ENCODE peak calls at places on chromosomes 13 and 19, in seven cellular contexts. K is psoas muscle; Q is adipocyte; L is activated CD4-positive, alpha-beta T cell treated with anti-CD3 and anti-CD28 coated beads, Interleukin-2, amount 50 U/mL, for 24 hours; F is G401; W is RCC 7860; J is hypothalamus. N is an unnamed sample.

GRCh38 chr13:51520524-51520923 is 63.7 kb upstream of the WDFY2 start:
- DNase-seq in K (no peak), Q (peak), L (no peak), F (peak), W (peak), J (no peak), N (no peak)

GRCh38 chr19:39218230-39219007 is 14.4 kb upstream of the SYCN start:
- DNase-seq in K (no peak), Q (no peak), L (no peak), F (no peak), W (no peak), J (no peak), N (no peak)

GRCh38 chr13:103142091-103142594 is 75.9 kb upstream of the SLC10A2 start:
- DNase-seq in K (no peak), Q (no peak), L (no peak), F (no peak), W (no peak), J (no peak), N (no peak)

GRCh38 chr13:93861818-93862217 is 617.7 kb downstream of the DCT start:
- DNase-seq in K (no peak), Q (peak), L (no peak), F (no peak), W (peak), J (no peak), N (no peak)

GRCh38 chr13:60369242-60369641 is 27.8 kb upstream of the TDRD3 start:
- DNase-seq in K (no peak), Q (peak), L (no peak), F (no peak), W (no peak), J (no peak), N (no peak)

GRCh38 chr19:38693380-38694223 is 46.2 kb downstream of the ACTN4 start:
- DNase-seq in K (no peak), Q (peak), L (no peak), F (no peak), W (peak), J (no peak), N (no peak)

GRCh38 chr19:31140717-31141116 is 208.5 kb downstream of the TSHZ3 start:
- DNase-seq in K (no peak), Q (no peak), L (no peak), F (no peak), W (peak), J (no peak), N (no peak)

GRCh38 chr19:5292843-5293606 is 47.6 kb downstream of the PTPRS start:
- DNase-seq in K (peak), Q (peak), L (peak), F (peak), W (no peak), J (peak), N (peak)

GRCh38 chr19:44603201-44603945 is 10.0 kb upstream of the IGSF23 start:
- DNase-seq in K (no peak), Q (peak), L (no peak), F (no peak), W (no peak), J (no peak), N (peak)

GRCh38 chr19:56309511-56310185 is 5.0 kb downstream of the ZSCAN5A start:
- DNase-seq in K (peak), Q (peak), L (peak), F (peak), W (no peak), J (no peak), N (no peak)

GRCh38 chr19:4575267-4575793 is 15.8 kb upstream of the SEMA6B start:
- DNase-seq in K (peak), Q (peak), L (no peak), F (no peak), W (peak), J (no peak), N (no peak)

GRCh38 chr13:33150146-33150545 is 133.9 kb downstream of the KL start:
- DNase-seq in K (no peak), Q (peak), L (no peak), F (no peak), W (no peak), J (no peak), N (peak)

GRCh38 chr13:51579676-51580075 is 4.6 kb upstream of the WDFY2 start:
- DNase-seq in K (no peak), Q (no peak), L (no peak), F (no peak), W (no peak), J (no peak), N (no peak)

GRCh38 chr13:71316964-71317363 is 550.0 kb downstream of the DACH1 start:
- DNase-seq in K (no peak), Q (no peak), L (no peak), F (no peak), W (no peak), J (no peak), N (no peak)

GRCh38 chr19:49739098-49739497 is 24.0 kb downstream of the TSKS start:
- DNase-seq in K (no peak), Q (no peak), L (no peak), F (no peak), W (no peak), J (no peak), N (no peak)

GRCh38 chr13:49620170-49620621 is 8.1 kb upstream of the ARL11 start:
- DNase-seq in K (no peak), Q (no peak), L (no peak), F (peak), W (no peak), J (no peak), N (no peak)

GRCh38 chr19:19677579-19677978 is 8.9 kb downstream of the ZNF101 start:
- DNase-seq in K (no peak), Q (no peak), L (no peak), F (no peak), W (no peak), J (no peak), N (no peak)

GRCh38 chr19:2061936-2062729 is 11.1 kb upstream of the MKNK2 start:
- DNase-seq in K (peak), Q (no peak), L (no peak), F (no peak), W (no peak), J (no peak), N (no peak)

GRCh38 chr13:76965759-76966421 is 17.6 kb downstream of the ACOD1 start:
- DNase-seq in K (peak), Q (peak), L (no peak), F (peak), W (no peak), J (no peak), N (no peak)

GRCh38 chr19:58468216-58468839 is 1.4 kb downstream of the ZNF324 start:
- DNase-seq in K (no peak), Q (peak), L (no peak), F (no peak), W (no peak), J (no peak), N (no peak)

GRCh38 chr13:99949657-99950413 is 21.7 kb downstream of the ZIC5 start:
- DNase-seq in K (no peak), Q (no peak), L (no peak), F (peak), W (peak), J (peak), N (no peak)

GRCh38 chr13:46134961-46135522 is 30.2 kb upstream of the CPB2 start:
- DNase-seq in K (no peak), Q (no peak), L (no peak), F (no peak), W (no peak), J (no peak), N (peak)

GRCh38 chr19:10685210-10685609 is 16.0 kb upstream of the QTRT1 start:
- DNase-seq in K (no peak), Q (no peak), L (no peak), F (no peak), W (no peak), J (peak), N (no peak)

GRCh38 chr19:49447485-49448431 is 3.9 kb downstream of the PIH1D1 start:
- DNase-seq in K (peak), Q (no peak), L (no peak), F (no peak), W (no peak), J (no peak), N (no peak)

GRCh38 chr19:28465317-28466086 is 747.4 kb downstream of the UQCRFS1 start:
- DNase-seq in K (no peak), Q (no peak), L (no peak), F (no peak), W (peak), J (no peak), N (no peak)

GRCh38 chr13:112861876-112862615 is 107.0 kb upstream of the MCF2L start:
- DNase-seq in K (no peak), Q (no peak), L (no peak), F (no peak), W (no peak), J (no peak), N (no peak)

GRCh38 chr19:11031421-11032070 is 57.7 kb upstream of the LDLR start:
- DNase-seq in K (no peak), Q (no peak), L (no peak), F (peak), W (no peak), J (no peak), N (no peak)

GRCh38 chr19:1063030-1063908 is 3.7 kb upstream of the ARHGAP45 start:
- DNase-seq in K (peak), Q (no peak), L (no peak), F (no peak), W (no peak), J (no peak), N (no peak)

GRCh38 chr13:30382836-30383525 is 39.3 kb upstream of the UBE2L5 start:
- DNase-seq in K (no peak), Q (no peak), L (no peak), F (no peak), W (no peak), J (no peak), N (no peak)

GRCh38 chr13:113585828-113586355 is 1.3 kb downstream of the TFDP1 start:
- DNase-seq in K (no peak), Q (no peak), L (no peak), F (no peak), W (no peak), J (no peak), N (no peak)

GRCh38 chr19:55536951-55537740 is at the start of gene SBK2:
- DNase-seq in K (no peak), Q (no peak), L (no peak), F (no peak), W (no peak), J (no peak), N (no peak)

GRCh38 chr13:42214445-42214844 is 57.5 kb upstream of the AKAP11 start:
- DNase-seq in K (no peak), Q (no peak), L (no peak), F (no peak), W (no peak), J (no peak), N (no peak)

GRCh38 chr19:1864480-1865171 is 1.2 kb upstream of the KLF16 start:
- DNase-seq in K (peak), Q (peak), L (no peak), F (peak), W (peak), J (peak), N (peak)